ENCODE peak calls at places on chromosomes 6 and 20, in eight cellular contexts. W is upper lobe of left lung, J is spleen, N is HepG2, C is transverse colon, H is heart left ventricle, P is A549, E is ovary. S is an unnamed sample.

GRCh38 chr6:10030942-10031537 is 383.8 kb downstream of the TFAP2A start:
- DNase-seq in C (no peak), E (no peak), W (no peak), J (no peak), P (no peak), N (peak; percentile 32), H (no peak), S (no peak)

GRCh38 chr6:25138024-25138696 is 141.0 kb upstream of the CARMIL1 start:
- DNase-seq in H (peak; percentile 77), J (peak; percentile 81), W (peak; percentile 74), E (peak; percentile 51), N (no peak), C (peak; percentile 70), P (peak; percentile 38), S (no peak)

GRCh38 chr6:53803081-53803860 is 8.5 kb downstream of the LRRC1 start:
- DNase-seq in J (no peak), N (no peak), W (no peak), C (no peak), P (no peak), E (no peak), H (no peak), S (no peak)

GRCh38 chr6:74597266-74597665 is 608.6 kb downstream of the COL12A1 start:
- DNase-seq in H (no peak), E (no peak), N (no peak), C (no peak), P (no peak), J (no peak), W (no peak), S (no peak)

GRCh38 chr6:135073757-135074393 is 19.3 kb upstream of the HBS1L start:
- DNase-seq in W (no peak), J (no peak), N (no peak), H (no peak), P (no peak), C (no peak), E (no peak), S (no peak)

GRCh38 chr20:59784365-59785117 is 148.9 kb downstream of the SYCP2 start:
- DNase-seq in E (no peak), H (no peak), C (no peak), J (no peak), P (no peak), W (no peak), N (no peak), S (no peak)

GRCh38 chr6:11810039-11810541 is 31.5 kb upstream of the ADTRP start:
- DNase-seq in C (peak; percentile 91), W (peak; percentile 80), H (peak; percentile 83), J (no peak), E (peak; percentile 84), P (peak; percentile 50), N (no peak), S (no peak)

GRCh38 chr6:46491789-46492547 is 719 bp upstream of the RCAN2 start:
- DNase-seq in N (peak; percentile 6), W (peak; percentile 41), E (peak; percentile 68), P (peak; percentile 14), H (peak; percentile 66), J (peak; percentile 83), C (peak; percentile 34), S (no peak)

GRCh38 chr20:24850206-24850605 is 98.9 kb upstream of the CST7 start:
- DNase-seq in C (no peak), H (no peak), E (no peak), J (no peak), W (no peak), P (no peak), N (no peak), S (no peak)

GRCh38 chr6:1625926-1626413 is 16.3 kb downstream of the FOXC1 start:
- DNase-seq in W (no peak), N (no peak), H (no peak), P (no peak), C (no peak), J (no peak), E (no peak), S (no peak)

GRCh38 chr6:33013608-33014007 is 4.2 kb upstream of the HLA-DOA start:
- DNase-seq in N (no peak), P (no peak), J (no peak), H (no peak), W (no peak), E (no peak), C (no peak), S (no peak)

GRCh38 chr20:15895560-15896084 is 677.6 kb downstream of the KIF16B start:
- DNase-seq in C (no peak), E (no peak), P (no peak), W (no peak), H (no peak), N (no peak), J (no peak), S (no peak)

GRCh38 chr6:40803897-40804702 is 216.9 kb upstream of the LRFN2 start:
- DNase-seq in C (no peak), J (no peak), W (no peak), E (no peak), N (no peak), P (no peak), H (no peak), S (no peak)

GRCh38 chr20:10577648-10578047 is 96.2 kb downstream of the JAG1 start:
- DNase-seq in J (no peak), W (no peak), H (no peak), E (no peak), N (no peak), C (no peak), P (no peak), S (no peak)

GRCh38 chr20:11271319-11271718 is 597.5 kb upstream of the JAG1 start:
- DNase-seq in E (no peak), H (no peak), W (no peak), C (no peak), N (peak; percentile 30), J (no peak), P (peak; percentile 44), S (no peak)

GRCh38 chr20:39069976-39070375 is 107.8 kb downstream of the DHX35 start:
- DNase-seq in H (no peak), N (no peak), E (no peak), C (no peak), W (no peak), J (no peak), P (no peak), S (no peak)

GRCh38 chr6:125406771-125407170 is 105.0 kb upstream of the HDDC2 start:
- DNase-seq in N (no peak), C (no peak), W (no peak), E (no peak), P (no peak), H (no peak), J (no peak), S (no peak)

GRCh38 chr6:167968091-167968490 is 29.4 kb upstream of the KIF25 start:
- DNase-seq in N (peak; percentile 65), P (peak; percentile 9), E (no peak), H (no peak), C (peak; percentile 59), J (no peak), W (no peak), S (no peak)

GRCh38 chr6:162014069-162014811 is 713.3 kb downstream of the PRKN start:
- DNase-seq in E (no peak), P (no peak), J (no peak), N (no peak), C (no peak), W (no peak), H (no peak), S (no peak)

GRCh38 chr6:100487638-100488037 is 22.9 kb upstream of the SIM1 start:
- DNase-seq in P (no peak), C (no peak), W (no peak), E (no peak), H (no peak), J (no peak), N (no peak), S (no peak)
- TF ChIP-seq POLR2A in P (no peak), C (no peak), W (no peak), E (no peak), H (no peak), J (no peak), N (no peak), S (no peak)

DNA sequence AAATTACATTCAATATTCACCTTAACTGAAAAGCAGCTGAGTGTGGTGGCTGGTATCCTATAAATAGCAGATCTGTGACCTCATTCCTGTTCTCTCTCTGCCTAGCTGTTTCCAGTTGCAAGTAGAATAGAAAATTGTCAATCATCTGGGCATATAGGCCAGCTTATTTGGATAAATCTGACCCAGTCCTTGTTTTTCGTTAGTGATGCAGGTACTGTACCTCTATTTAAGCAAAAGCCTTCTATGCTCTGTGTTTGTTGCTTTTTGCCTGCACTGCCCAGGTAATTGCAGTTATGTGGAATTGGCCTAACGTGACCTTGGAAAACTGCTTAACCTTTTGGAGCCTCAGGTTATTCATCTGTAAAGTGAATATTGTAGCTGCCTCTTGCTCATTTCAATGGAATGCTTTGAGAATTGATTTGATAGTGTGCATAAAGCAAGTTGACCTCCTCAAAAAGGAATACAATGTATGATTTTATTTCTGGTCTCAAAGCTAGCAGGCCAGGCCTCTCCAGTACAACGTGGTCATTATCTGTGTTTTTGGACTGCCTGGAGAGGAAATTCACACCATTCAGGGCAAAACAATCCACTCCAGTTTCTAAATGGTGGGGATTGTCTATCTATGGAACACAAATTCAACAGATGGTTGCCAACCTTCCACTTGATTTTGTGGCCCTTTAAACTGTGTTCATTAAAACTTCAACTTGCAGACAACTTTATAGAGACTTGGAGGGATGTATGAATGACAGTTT is 508.7 kb upstream of the CITED2 start:
- DNase-seq in E (no peak), W (no peak), C (no peak), N (peak; percentile 7), P (no peak), J (no peak), H (no peak), S (no peak)
- H3K27ac ChIP-seq in E (peak overlapping the region; percentile 13), W (no peak overlapping the region), C (peak overlapping the region; percentile 55), N (no peak overlapping the region), P (no peak overlapping the region), J (peak overlapping the region; percentile 30), H (peak overlapping the region; percentile 68), S (no peak overlapping the region)

GRCh38 chr20:45163071-45163803 is 11.5 kb upstream of the PI3 start:
- DNase-seq in W (no peak), C (peak; percentile 83), N (no peak), H (no peak), E (no peak), J (no peak), P (no peak), S (no peak)
- H3K9me3 ChIP-seq in W (no peaks in the 10 kb centered on the region), C (peaks cover 13% of the 10 kb centered on the region), N (peaks cover 6% of the 10 kb centered on the region), H (no peaks in the 10 kb centered on the region), E (no peaks in the 10 kb centered on the region), J (peaks cover 82% of the 10 kb centered on the region), P (peaks cover 3% of the 10 kb centered on the region), S (peaks cover 17% of the 10 kb centered on the region)

DNA sequence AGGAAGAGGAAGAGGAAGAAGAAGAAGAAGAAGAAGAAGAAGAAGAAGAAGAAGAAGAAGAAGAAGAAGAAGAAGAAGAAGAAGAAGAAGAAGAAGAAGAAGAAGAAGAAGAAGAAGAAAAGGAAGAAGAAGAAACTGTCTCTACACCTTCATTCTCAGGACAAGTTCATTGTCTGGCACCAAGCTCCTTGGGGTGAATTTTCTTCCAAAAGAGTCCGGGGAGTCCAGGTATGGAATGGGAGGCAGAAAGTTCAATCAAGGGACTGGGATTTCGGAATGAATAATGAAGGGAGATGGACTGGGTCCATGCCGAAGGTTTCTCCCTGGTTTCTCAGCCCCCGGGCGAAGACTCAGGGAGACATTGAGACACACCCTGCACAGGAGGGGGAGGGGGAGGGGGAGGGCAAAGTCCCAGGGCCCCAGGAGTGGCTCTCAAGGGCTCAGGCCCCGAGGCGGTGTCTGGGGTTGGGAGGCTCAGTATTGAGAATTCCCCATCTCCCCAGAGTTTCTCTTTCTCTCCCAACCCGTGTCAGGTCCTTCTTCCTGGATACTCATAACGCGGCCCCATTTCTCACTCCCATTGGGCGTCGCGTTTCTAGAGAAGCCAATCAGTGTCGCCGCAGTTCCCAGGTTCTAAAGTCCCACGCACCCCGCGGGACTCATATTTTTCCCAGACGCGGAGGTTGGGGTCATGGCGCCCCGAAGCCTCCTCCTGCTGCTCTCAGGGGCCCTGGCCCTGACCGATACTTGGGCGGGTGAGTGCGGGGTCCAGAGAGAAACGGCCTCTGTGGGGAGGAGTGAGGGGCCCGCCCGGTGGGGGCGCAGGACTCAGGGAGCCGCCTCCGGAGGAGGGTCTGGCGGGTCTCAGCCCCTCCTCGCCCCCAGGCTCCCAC is at the start of gene HLA-F:
- DNase-seq in H (peak; percentile 89), P (peak; percentile 76), C (peak; percentile 93), W (peak; percentile 94), E (peak; percentile 84), J (peak; percentile 91), N (peak; percentile 63), S (no peak)
- TF ChIP-seq POLR2A in H (peak; percentile 69), P (no peak), C (peak; percentile 87), W (no peak), E (peak; percentile 42), J (peak; percentile 63), N (no peak), S (peak; percentile 86)

S was measured in esophagus squamous epithelium.